ENCODE peak calls at places on chromosomes 3 and 15, in six cellular contexts. S is H7, T is AG10803, V is foreskin fibroblast, N is stomach, E is breast epithelium. K is an unnamed sample.

GRCh38 chr3:129530331-129530761 is 1.9 kb downstream of the RHO start:
- DNase-seq in T (peak; percentile 95), V (peak; percentile 49), E (no peak), N (no peak), S (peak; percentile 91), K (no peak)

GRCh38 chr15:96160269-96160668 is 170.2 kb upstream of the NR2F2 start:
- DNase-seq in E (peak; percentile 56), S (no peak), T (no peak), V (peak; percentile 56), N (peak; percentile 86), K (no peak)

GRCh38 chr3:116470589-116470988 is 25.3 kb upstream of the LSAMP start:
- DNase-seq in T (no peak), V (no peak), E (no peak), N (no peak), S (no peak), K (no peak)

GRCh38 chr15:94370197-94370987 is 139.0 kb downstream of the MCTP2 start:
- DNase-seq in T (no peak), E (no peak), V (no peak), N (no peak), S (no peak), K (no peak)

GRCh38 chr15:26771168-26771916 is 1.5 kb downstream of the GABRB3 start:
- DNase-seq in E (no peak), S (peak; percentile 87), V (no peak), T (no peak), N (peak; percentile 35), K (no peak)

GRCh38 chr15:78880242-78880533 is 7.5 kb downstream of the MORF4L1 start:
- DNase-seq in E (no peak), S (no peak), N (no peak), V (peak; percentile 32), T (peak; percentile 60), K (no peak)

GRCh38 chr3:107574650-107575049 is 51.9 kb downstream of the BBX start:
- DNase-seq in E (no peak), N (no peak), S (no peak), V (peak; percentile 14), T (peak; percentile 36), K (no peak)

GRCh38 chr15:85408270-85408746 is 27.9 kb downstream of the AKAP13 start:
- DNase-seq in V (no peak), N (no peak), T (no peak), E (no peak), S (no peak), K (no peak)

GRCh38 chr3:102580760-102581159 is 145.9 kb downstream of the ZPLD1 start:
- DNase-seq in N (no peak), T (no peak), S (no peak), E (no peak), V (no peak), K (no peak)

GRCh38 chr3:108780235-108780634 is 23.0 kb upstream of the RETNLB start:
- DNase-seq in T (no peak), V (no peak), S (no peak), E (no peak), N (no peak), K (peak; percentile 99)

GRCh38 chr15:59160880-59161593 is 45.6 kb upstream of the LDHAL6B start:
- DNase-seq in V (no peak), T (no peak), S (peak; percentile 80), E (no peak), N (no peak), K (no peak)

GRCh38 chr3:107938128-107938527 is 152.7 kb downstream of the CD47 start:
- DNase-seq in E (no peak), S (peak; percentile 19), T (peak; percentile 89), N (no peak), V (no peak), K (peak; percentile 29)

GRCh38 chr3:57893668-57894067 is 114.6 kb upstream of the FLNB start:
- DNase-seq in T (no peak), E (no peak), N (no peak), V (no peak), S (no peak), K (no peak)

GRCh38 chr3:28317438-28318022 is 31.0 kb upstream of the ZCWPW2 start:
- DNase-seq in S (peak; percentile 16), E (no peak), T (peak; percentile 40), V (peak; percentile 11), N (no peak), K (peak; percentile 48)

GRCh38 chr3:170012683-170013400 is 25.0 kb upstream of the GPR160 start:
- DNase-seq in N (no peak), T (no peak), V (no peak), S (no peak), E (no peak), K (no peak)

GRCh38 chr3:146536681-146537080 is 7.7 kb downstream of the PLSCR1 start:
- DNase-seq in T (peak; percentile 65), V (no peak), S (no peak), N (no peak), E (no peak), K (no peak)

GRCh38 chr3:51977449-51978142 is 2.7 kb downstream of the ABHD14A start:
- DNase-seq in T (no peak), N (no peak), V (no peak), S (no peak), E (no peak), K (peak; percentile 74)

GRCh38 chr3:14148041-14148985 is 23.5 kb downstream of the TMEM43 start:
- DNase-seq in S (peak; percentile 88), T (no peak), N (no peak), V (no peak), E (no peak), K (no peak)

GRCh38 chr15:83356516-83357399 is 72.3 kb upstream of the BNC1 start:
- DNase-seq in N (no peak), E (no peak), T (no peak), V (no peak), S (no peak), K (no peak)

GRCh38 chr3:168881804-168882203 is 781.7 kb downstream of the MECOM start:
- DNase-seq in N (no peak), V (no peak), S (no peak), T (no peak), E (no peak), K (no peak)

GRCh38 chr3:195151866-195152526 is 119.0 kb downstream of the XXYLT1 start:
- DNase-seq in N (no peak), E (no peak), T (peak; percentile 68), V (no peak), S (no peak), K (no peak)

GRCh38 chr3:43723121-43723734 is 32.5 kb downstream of the ABHD5 start:
- DNase-seq in N (no peak), T (peak; percentile 34), V (no peak), S (no peak), E (no peak), K (no peak)

GRCh38 chr15:90967206-90967605 is 12.5 kb downstream of the RCCD1 start:
- DNase-seq in T (no peak), E (no peak), S (no peak), N (no peak), V (no peak), K (no peak)

DNA sequence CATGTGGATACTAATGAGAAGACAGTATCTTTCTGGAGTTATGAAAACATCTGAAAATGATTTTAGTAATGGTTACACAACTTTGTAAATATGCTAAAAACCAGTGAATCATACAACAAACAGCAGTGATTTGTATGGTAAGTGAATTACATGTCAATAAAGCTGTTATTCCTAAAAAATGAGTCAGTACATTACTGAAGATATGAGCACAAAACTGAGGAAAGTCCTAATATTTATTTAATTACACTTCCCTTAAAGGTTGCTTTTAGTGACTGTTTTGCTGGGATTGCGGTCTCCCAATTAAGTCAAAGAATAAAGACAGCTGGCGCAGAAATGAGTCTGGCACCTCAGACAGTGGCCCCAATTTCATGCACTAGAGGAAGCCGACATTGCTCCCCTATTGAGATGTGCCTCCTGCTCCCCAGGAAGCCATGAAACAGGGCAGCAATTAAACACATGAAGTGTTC is 50.9 kb upstream of the FSIP1 start:
- DNase-seq in E (no peak), S (no peak), V (peak; percentile 54), T (peak; percentile 92), N (no peak), K (no peak)
- H3K4me3 ChIP-seq in E (no peak overlapping the region), S (no peak overlapping the region), V (no peak overlapping the region), T (no peak overlapping the region), N (no peak overlapping the region), K (no peak overlapping the region)

GRCh38 chr3:50269977-50270413 is 1.0 kb downstream of the SEMA3B start:
- DNase-seq in N (no peak), E (no peak), T (peak; percentile 47), S (no peak), V (peak; percentile 45), K (no peak)
- H3K4me3 ChIP-seq in N (peak overlapping the region; percentile 44), E (no peak overlapping the region), T (peak overlapping the region; percentile 53), S (no peak overlapping the region), V (peak overlapping the region; percentile 42), K (no peak overlapping the region)

GRCh38 chr15:43183270-43183669 is 1.9 kb upstream of the CCNDBP1 start:
- DNase-seq in S (no peak), N (no peak), T (no peak), E (no peak), V (no peak), K (no peak)

GRCh38 chr15:43186003-43186353 is 775 bp downstream of the CCNDBP1 start:
- DNase-seq in V (no peak), E (no peak), N (no peak), T (peak; percentile 6), S (no peak), K (no peak)

GRCh38 chr15:43185161-43186002 is at the start of gene CCNDBP1:
- DNase-seq in S (peak; percentile 98), T (peak; percentile 84), E (peak; percentile 87), V (peak; percentile 88), N (peak; percentile 98), K (peak; percentile 60)

GRCh38 chr15:43187544-43188155 is 2.4 kb downstream of the CCNDBP1 start:
- DNase-seq in N (no peak), T (peak; percentile 72), E (no peak), S (peak; percentile 38), V (peak; percentile 48), K (peak; percentile 51)

GRCh38 chr15:43184407-43185160 is 619 bp upstream of the CCNDBP1 start:
- DNase-seq in T (no peak), N (no peak), S (no peak), E (no peak), V (no peak), K (no peak)
- H3K4me3 ChIP-seq in T (peak overlapping the region; percentile 89), N (peak overlapping the region; percentile 79), S (no peak overlapping the region), E (peak overlapping the region; percentile 89), V (peak overlapping the region; percentile 86), K (peak overlapping the region; percentile 70)

GRCh38 chr3:196219194-196219969 is 3.0 kb downstream of the SLC51A start:
- DNase-seq in T (peak; percentile 89), N (no peak), S (peak; percentile 45), V (peak; percentile 83), E (no peak), K (peak; percentile 70)
- H3K4me3 ChIP-seq in T (peak overlapping the region; percentile 41), N (peak overlapping the region; percentile 32), S (no peak overlapping the region), V (peak overlapping the region; percentile 21), E (peak overlapping the region; percentile 36), K (peak overlapping the region; percentile 38)

GRCh38 chr15:41544650-41545015 is 576 bp upstream of the RPAP1 start:
- DNase-seq in N (peak; percentile 42), V (peak; percentile 96), T (peak; percentile 93), S (no peak), E (no peak), K (no peak)
- H3K4me3 ChIP-seq in N (peak overlapping the region; percentile 95), V (peak overlapping the region; percentile 99), T (peak overlapping the region; percentile 20), S (no peak overlapping the region), E (peak overlapping the region; percentile 68), K (peak overlapping the region; percentile 100)